ENCODE peak calls at places on chromosomes 6 and 20, in six cellular contexts. One of them, this sample, is unnamed.

GRCh38 chr6:3518356-3518841 is 61.5 kb upstream of the SLC22A23 start:
- DNase-seq in tibial nerve: no peak
- DNase-seq in lower lobe of right lung: no peak
- DNase-seq in SJSA1: peak
- DNase-seq in heart left ventricle: no peak
- DNase-seq in GM23338: no peak
- DNase-seq in this sample: no peak

GRCh38 chr20:4383966-4384365 is 337.7 kb upstream of the PRND start:
- DNase-seq in tibial nerve: no peak
- DNase-seq in heart left ventricle: no peak
- DNase-seq in SJSA1: no peak
- DNase-seq in GM23338: no peak
- DNase-seq in lower lobe of right lung: no peak
- DNase-seq in this sample: no peak

GRCh38 chr6:55445648-55446204 is 118.5 kb downstream of the GFRAL start:
- DNase-seq in tibial nerve: no peak
- DNase-seq in GM23338: peak
- DNase-seq in SJSA1: no peak
- DNase-seq in heart left ventricle: no peak
- DNase-seq in lower lobe of right lung: no peak
- DNase-seq in this sample: no peak

GRCh38 chr6:32212076-32212760 is 11.6 kb downstream of the NOTCH4 start:
- DNase-seq in GM23338: no peak
- DNase-seq in heart left ventricle: no peak
- DNase-seq in lower lobe of right lung: no peak
- DNase-seq in SJSA1: no peak
- DNase-seq in tibial nerve: no peak
- DNase-seq in this sample: no peak

GRCh38 chr6:16704706-16705402 is 56.4 kb downstream of the ATXN1 start:
- DNase-seq in heart left ventricle: no peak
- DNase-seq in lower lobe of right lung: no peak
- DNase-seq in SJSA1: peak
- DNase-seq in GM23338: no peak
- DNase-seq in tibial nerve: no peak
- DNase-seq in this sample: no peak

GRCh38 chr6:163249651-163250101 is 164.8 kb upstream of the QKI start:
- DNase-seq in tibial nerve: no peak
- DNase-seq in lower lobe of right lung: peak
- DNase-seq in GM23338: no peak
- DNase-seq in heart left ventricle: no peak
- DNase-seq in SJSA1: peak
- DNase-seq in this sample: no peak

GRCh38 chr6:125588268-125588667 is 161.2 kb upstream of the HEY2 start:
- DNase-seq in SJSA1: no peak
- DNase-seq in tibial nerve: no peak
- DNase-seq in lower lobe of right lung: no peak
- DNase-seq in heart left ventricle: no peak
- DNase-seq in GM23338: no peak
- DNase-seq in this sample: no peak

GRCh38 chr20:19376451-19376971 is 164.1 kb downstream of the SLC24A3 start:
- DNase-seq in heart left ventricle: no peak
- DNase-seq in tibial nerve: no peak
- DNase-seq in GM23338: no peak
- DNase-seq in lower lobe of right lung: no peak
- DNase-seq in SJSA1: no peak
- DNase-seq in this sample: peak

GRCh38 chr6:81511423-81511822 is 241.1 kb downstream of the TENT5A start:
- DNase-seq in lower lobe of right lung: no peak
- DNase-seq in tibial nerve: peak
- DNase-seq in SJSA1: no peak
- DNase-seq in GM23338: no peak
- DNase-seq in heart left ventricle: no peak
- DNase-seq in this sample: no peak

GRCh38 chr20:8568068-8568467 is 436.0 kb downstream of the PLCB1 start:
- DNase-seq in heart left ventricle: no peak
- DNase-seq in SJSA1: no peak
- DNase-seq in tibial nerve: no peak
- DNase-seq in GM23338: no peak
- DNase-seq in lower lobe of right lung: no peak
- DNase-seq in this sample: no peak

GRCh38 chr6:132919476-132919875 is 105.1 kb downstream of the RPS12 start:
- DNase-seq in lower lobe of right lung: peak
- DNase-seq in GM23338: peak
- DNase-seq in tibial nerve: peak
- DNase-seq in SJSA1: no peak
- DNase-seq in heart left ventricle: peak
- DNase-seq in this sample: peak

GRCh38 chr6:28537509-28538140 is 11.9 kb downstream of the GPX5 start:
- DNase-seq in heart left ventricle: no peak
- DNase-seq in tibial nerve: no peak
- DNase-seq in lower lobe of right lung: no peak
- DNase-seq in GM23338: peak
- DNase-seq in SJSA1: no peak
- DNase-seq in this sample: peak

GRCh38 chr6:38508894-38509293 is 130.8 kb downstream of the BTBD9 start:
- DNase-seq in GM23338: peak
- DNase-seq in heart left ventricle: no peak
- DNase-seq in tibial nerve: no peak
- DNase-seq in SJSA1: no peak
- DNase-seq in lower lobe of right lung: no peak
- DNase-seq in this sample: no peak

GRCh38 chr6:56169366-56169765 is 78.0 kb downstream of the COL21A1 start:
- DNase-seq in heart left ventricle: no peak
- DNase-seq in GM23338: no peak
- DNase-seq in lower lobe of right lung: no peak
- DNase-seq in SJSA1: no peak
- DNase-seq in tibial nerve: no peak
- DNase-seq in this sample: no peak

GRCh38 chr6:30260036-30260504 is 46.9 kb upstream of the TRIM26 start:
- DNase-seq in lower lobe of right lung: peak
- DNase-seq in heart left ventricle: peak
- DNase-seq in SJSA1: no peak
- DNase-seq in tibial nerve: no peak
- DNase-seq in GM23338: peak
- DNase-seq in this sample: no peak

GRCh38 chr6:135044639-135045038 is 10.0 kb downstream of the HBS1L start:
- DNase-seq in SJSA1: no peak
- DNase-seq in tibial nerve: no peak
- DNase-seq in heart left ventricle: no peak
- DNase-seq in lower lobe of right lung: no peak
- DNase-seq in GM23338: no peak
- DNase-seq in this sample: no peak

GRCh38 chr6:48550607-48551006 is 439.6 kb upstream of the PTCHD4 start:
- DNase-seq in SJSA1: no peak
- DNase-seq in heart left ventricle: no peak
- DNase-seq in GM23338: no peak
- DNase-seq in lower lobe of right lung: no peak
- DNase-seq in tibial nerve: no peak
- DNase-seq in this sample: no peak

GRCh38 chr6:30171677-30172471 is 8.5 kb downstream of the TRIM15 start:
- DNase-seq in SJSA1: no peak
- DNase-seq in GM23338: peak
- DNase-seq in heart left ventricle: no peak
- DNase-seq in lower lobe of right lung: peak
- DNase-seq in tibial nerve: no peak
- DNase-seq in this sample: peak

GRCh38 chr6:105810105-105810921 is 275.8 kb upstream of the PRDM1 start:
- DNase-seq in heart left ventricle: peak
- DNase-seq in lower lobe of right lung: peak
- DNase-seq in GM23338: peak
- DNase-seq in SJSA1: peak
- DNase-seq in tibial nerve: peak
- DNase-seq in this sample: no peak

GRCh38 chr6:143516700-143517446 is 5.4 kb upstream of the FUCA2 start:
- DNase-seq in lower lobe of right lung: no peak
- DNase-seq in SJSA1: no peak
- DNase-seq in GM23338: no peak
- DNase-seq in heart left ventricle: no peak
- DNase-seq in tibial nerve: no peak
- DNase-seq in this sample: no peak

GRCh38 chr20:51525241-51526104 is 17.0 kb downstream of the NFATC2 start:
- DNase-seq in lower lobe of right lung: no peak
- DNase-seq in tibial nerve: no peak
- DNase-seq in heart left ventricle: no peak
- DNase-seq in SJSA1: no peak
- DNase-seq in GM23338: no peak
- DNase-seq in this sample: no peak

GRCh38 chr20:46808565-46808964 is 86.1 kb upstream of the EYA2 start:
- DNase-seq in tibial nerve: no peak
- DNase-seq in heart left ventricle: no peak
- DNase-seq in SJSA1: no peak
- DNase-seq in lower lobe of right lung: no peak
- DNase-seq in GM23338: no peak
- DNase-seq in this sample: no peak

GRCh38 chr20:3382836-3383235 is 24.6 kb downstream of the DNAAF9 start:
- DNase-seq in tibial nerve: no peak
- DNase-seq in GM23338: no peak
- DNase-seq in lower lobe of right lung: no peak
- DNase-seq in heart left ventricle: no peak
- DNase-seq in SJSA1: no peak
- DNase-seq in this sample: no peak

GRCh38 chr6:71299541-71300470 is 11.2 kb downstream of the OGFRL1 start:
- DNase-seq in tibial nerve: no peak
- DNase-seq in SJSA1: no peak
- DNase-seq in lower lobe of right lung: no peak
- DNase-seq in heart left ventricle: no peak
- DNase-seq in GM23338: no peak
- DNase-seq in this sample: no peak

DNA sequence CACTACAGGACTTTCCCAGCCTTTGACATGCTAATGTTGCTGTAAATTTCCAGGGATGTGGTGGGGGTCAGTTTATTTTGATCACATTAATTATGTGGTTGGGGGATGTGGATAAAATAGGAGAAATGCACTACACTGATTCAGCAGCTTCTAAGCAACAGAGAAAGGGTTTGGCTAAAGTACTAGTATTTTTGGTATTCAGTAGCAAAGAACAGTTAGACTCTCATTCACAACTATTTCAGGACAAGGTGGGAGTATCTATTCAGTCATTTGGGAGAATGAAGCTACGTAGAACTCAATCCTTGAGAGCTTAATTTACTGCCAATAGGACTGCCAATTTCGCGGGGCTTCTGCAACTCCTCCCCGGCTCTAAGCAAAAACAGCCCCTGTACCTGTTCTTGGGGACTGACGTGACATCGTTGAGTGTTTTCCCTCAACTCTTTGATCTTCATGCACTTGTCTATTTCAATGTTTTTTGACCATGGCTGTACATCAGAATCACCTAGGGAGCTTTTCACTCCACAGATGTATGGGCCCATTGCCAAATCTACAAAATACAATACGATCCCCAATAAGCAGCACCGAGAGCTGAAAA is 94.8 kb upstream of the NHSL1 start:
- DNase-seq in heart left ventricle: no peak
- DNase-seq in GM23338: peak
- DNase-seq in SJSA1: no peak
- DNase-seq in tibial nerve: no peak
- DNase-seq in lower lobe of right lung: no peak
- DNase-seq in this sample: no peak
- H3K4me3 ChIP-seq in heart left ventricle: no peak
- H3K4me3 ChIP-seq in GM23338: peak
- H3K4me3 ChIP-seq in SJSA1: no peak
- H3K4me3 ChIP-seq in tibial nerve: no peak
- H3K4me3 ChIP-seq in lower lobe of right lung: no peak
- H3K4me3 ChIP-seq in this sample: no peak

GRCh38 chr6:139134817-139135577 is at the start of gene HECA:
- DNase-seq in SJSA1: peak
- DNase-seq in tibial nerve: peak
- DNase-seq in GM23338: peak
- DNase-seq in lower lobe of right lung: peak
- DNase-seq in heart left ventricle: peak
- DNase-seq in this sample: peak
- H3K4me3 ChIP-seq in SJSA1: peak
- H3K4me3 ChIP-seq in tibial nerve: peak
- H3K4me3 ChIP-seq in GM23338: peak
- H3K4me3 ChIP-seq in lower lobe of right lung: peak
- H3K4me3 ChIP-seq in heart left ventricle: peak
- H3K4me3 ChIP-seq in this sample: peak

DNA sequence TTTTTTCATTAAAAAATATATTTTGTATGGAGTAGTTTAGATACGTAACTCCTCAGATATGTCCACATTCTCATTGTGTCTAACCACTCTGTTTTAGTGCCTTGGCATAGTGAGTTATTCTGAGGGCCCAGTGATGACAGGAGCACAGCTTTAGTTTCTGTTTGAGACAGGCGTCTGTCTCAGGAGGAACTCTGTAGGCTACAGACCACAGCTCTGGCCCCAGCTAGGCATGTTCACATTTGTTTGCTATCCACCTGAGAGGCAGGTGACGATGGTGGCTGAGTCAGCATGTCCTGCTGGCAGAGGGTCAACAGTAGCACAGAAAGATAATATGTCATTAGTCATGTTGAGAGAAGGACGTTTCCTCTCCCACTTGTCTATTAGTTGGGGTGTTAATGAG is 16.3 kb downstream of the LRRC1 start:
- DNase-seq in SJSA1: no peak
- DNase-seq in tibial nerve: no peak
- DNase-seq in GM23338: no peak
- DNase-seq in lower lobe of right lung: peak
- DNase-seq in heart left ventricle: no peak
- DNase-seq in this sample: no peak
- H3K4me3 ChIP-seq in SJSA1: no peak
- H3K4me3 ChIP-seq in tibial nerve: no peak
- H3K4me3 ChIP-seq in GM23338: no peak
- H3K4me3 ChIP-seq in lower lobe of right lung: no peak
- H3K4me3 ChIP-seq in heart left ventricle: no peak
- H3K4me3 ChIP-seq in this sample: no peak

GRCh38 chr20:17960927-17961599 is 7.5 kb downstream of the SNX5 start:
- DNase-seq in heart left ventricle: no peak
- DNase-seq in lower lobe of right lung: no peak
- DNase-seq in SJSA1: no peak
- DNase-seq in tibial nerve: no peak
- DNase-seq in GM23338: no peak
- DNase-seq in this sample: peak

GRCh38 chr20:17961600-17961965 is 7.0 kb downstream of the SNX5 start:
- DNase-seq in tibial nerve: no peak
- DNase-seq in GM23338: no peak
- DNase-seq in lower lobe of right lung: no peak
- DNase-seq in heart left ventricle: no peak
- DNase-seq in SJSA1: no peak
- DNase-seq in this sample: no peak

GRCh38 chr20:17958326-17959256 is 10.0 kb downstream of the SNX5 start:
- DNase-seq in GM23338: peak
- DNase-seq in lower lobe of right lung: no peak
- DNase-seq in SJSA1: no peak
- DNase-seq in heart left ventricle: no peak
- DNase-seq in tibial nerve: no peak
- DNase-seq in this sample: no peak

GRCh38 chr20:17957505-17958325 is 10.9 kb downstream of the SNX5 start:
- DNase-seq in heart left ventricle: no peak
- DNase-seq in GM23338: no peak
- DNase-seq in lower lobe of right lung: no peak
- DNase-seq in tibial nerve: no peak
- DNase-seq in SJSA1: no peak
- DNase-seq in this sample: no peak

DNA sequence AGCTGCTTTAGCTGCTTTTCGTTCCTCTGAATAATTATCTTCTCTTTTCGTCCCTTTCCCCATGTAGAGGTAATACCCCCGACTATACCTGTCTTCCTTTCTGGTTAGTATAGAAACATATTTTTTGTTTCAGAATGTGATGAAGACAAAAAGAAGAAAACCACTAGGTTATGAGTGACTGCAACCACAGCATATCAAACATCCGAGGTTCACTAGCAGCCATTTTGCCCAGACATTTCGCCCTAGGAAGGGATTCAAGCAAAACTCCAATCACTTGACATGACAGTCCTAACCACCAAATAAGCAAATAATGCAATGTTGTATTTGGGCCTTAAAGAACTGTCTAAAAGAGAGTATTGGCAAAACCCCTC is 9.4 kb downstream of the SNX5 start:
- DNase-seq in GM23338: no peak
- DNase-seq in heart left ventricle: no peak
- DNase-seq in tibial nerve: no peak
- DNase-seq in SJSA1: no peak
- DNase-seq in lower lobe of right lung: no peak
- DNase-seq in this sample: no peak
- H3K4me3 ChIP-seq in GM23338: peak
- H3K4me3 ChIP-seq in heart left ventricle: no peak
- H3K4me3 ChIP-seq in tibial nerve: no peak
- H3K4me3 ChIP-seq in SJSA1: no peak
- H3K4me3 ChIP-seq in lower lobe of right lung: no peak
- H3K4me3 ChIP-seq in this sample: no peak

This sample was measured in testis.